ENCODE peak calls at places on chromosomes 4 and X, in nine cellular contexts. P, Y, T, N, W, O, H, L and A are unnamed samples.

GRCh38 chr4:97367878-97368277 is 775.4 kb downstream of the STPG2 start:
- DNase-seq in T (peak), W (no peak), N (no peak), P (no peak), H (no peak), L (peak), Y (no peak), O (no peak), A (no peak)

GRCh38 chr4:162104459-162105124 is 59.2 kb downstream of the FSTL5 start:
- DNase-seq in Y (no peak), T (no peak), L (no peak), O (no peak), P (no peak), H (no peak), W (no peak), N (no peak), A (no peak)

GRCh38 chr4:59412739-59413138 is 1787.4 kb upstream of the ADGRL3 start:
- DNase-seq in P (no peak), Y (no peak), T (no peak), H (no peak), O (no peak), L (no peak), W (no peak), N (no peak), A (no peak)

GRCh38 chrX:15497865-15498264 is 2.7 kb upstream of the BMX start:
- DNase-seq in T (peak), N (no peak), P (peak), W (peak), O (no peak), L (peak), H (peak), Y (peak), A (peak)

GRCh38 chrX:32395878-32396277 is 815.5 kb downstream of the DMD start:
- DNase-seq in Y (no peak), W (no peak), H (no peak), L (no peak), O (no peak), T (no peak), P (no peak), N (no peak), A (no peak)

GRCh38 chr4:74423101-74423500 is 21.8 kb upstream of the AREG start:
- DNase-seq in N (no peak), Y (no peak), L (peak), O (no peak), P (peak), H (peak), T (peak), W (no peak), A (no peak)

GRCh38 chr4:142126890-142127497 is 490.6 kb downstream of the IL15 start:
- DNase-seq in H (peak), Y (peak), L (peak), W (peak), O (no peak), N (peak), P (peak), T (peak), A (peak)

GRCh38 chr4:3300198-3300671 is 7.4 kb downstream of the RGS12 start:
- DNase-seq in W (no peak), Y (no peak), N (no peak), O (no peak), T (no peak), L (no peak), H (peak), P (no peak), A (peak)

GRCh38 chr4:159764343-159764952 is 661.6 kb downstream of the RAPGEF2 start:
- DNase-seq in N (no peak), O (no peak), L (peak), W (no peak), H (peak), Y (no peak), T (peak), P (no peak), A (peak)

GRCh38 chr4:178148106-178148505 is 705.9 kb upstream of the AGA start:
- DNase-seq in L (no peak), P (no peak), Y (no peak), H (no peak), W (no peak), T (peak), N (no peak), O (no peak), A (no peak)

GRCh38 chrX:1480082-1480785 is 27.5 kb upstream of the ASMTL start:
- DNase-seq in L (no peak), T (no peak), W (no peak), Y (peak), H (no peak), N (no peak), O (no peak), P (no peak), A (no peak)

GRCh38 chr4:98046665-98047064 is 96.6 kb downstream of the STPG2 start:
- DNase-seq in P (no peak), L (no peak), W (no peak), N (no peak), O (no peak), H (no peak), T (peak), Y (no peak), A (peak)

GRCh38 chr4:176660561-176660960 is 132.2 kb downstream of the VEGFC start:
- DNase-seq in O (no peak), L (no peak), T (peak), N (no peak), W (no peak), H (no peak), P (no peak), Y (no peak), A (peak)

GRCh38 chr4:56908206-56909082 is 744 bp downstream of the REST start:
- DNase-seq in N (peak), P (peak), T (peak), L (peak), H (peak), O (peak), W (peak), Y (peak), A (peak)

GRCh38 chr4:88938138-88938537 is 118.8 kb downstream of the FAM13A start:
- DNase-seq in Y (no peak), P (no peak), H (no peak), L (peak), N (no peak), O (no peak), T (peak), W (no peak), A (no peak)

GRCh38 chr4:2646386-2647149 is 109.6 kb downstream of the TNIP2 start:
- DNase-seq in O (no peak), P (no peak), L (no peak), H (no peak), W (no peak), N (no peak), T (no peak), Y (no peak), A (no peak)

GRCh38 chr4:23083391-23083790 is 390.7 kb downstream of the GBA3 start:
- DNase-seq in Y (no peak), T (no peak), N (no peak), L (no peak), W (no peak), P (no peak), H (no peak), O (no peak), A (no peak)

GRCh38 chr4:145097331-145097820 is 620 bp downstream of the ANAPC10 start:
- DNase-seq in Y (no peak), O (no peak), T (peak), H (no peak), L (no peak), P (no peak), N (no peak), W (no peak), A (no peak)
- H3K4me3 ChIP-seq in Y (peak), O (peak), T (peak), H (peak), L (peak), P (peak), N (peak), W (peak), A (peak)

GRCh38 chr4:86530183-86530582 is 63.9 kb upstream of the PTPN13 start:
- DNase-seq in H (no peak), P (no peak), T (no peak), L (no peak), O (no peak), Y (no peak), N (no peak), W (no peak), A (no peak)

GRCh38 chr4:86536166-86536565 is 57.9 kb upstream of the PTPN13 start:
- DNase-seq in L (peak), N (no peak), Y (no peak), P (no peak), O (no peak), T (no peak), W (no peak), H (no peak), A (no peak)

GRCh38 chr4:86529450-86529849 is 64.7 kb upstream of the PTPN13 start:
- DNase-seq in P (no peak), H (no peak), Y (no peak), O (no peak), L (no peak), T (no peak), N (no peak), W (no peak), A (no peak)

GRCh38 chr4:86532851-86533250 is 61.3 kb upstream of the PTPN13 start:
- DNase-seq in N (no peak), T (no peak), Y (no peak), O (no peak), P (no peak), H (no peak), L (no peak), W (no peak), A (no peak)

DNA sequence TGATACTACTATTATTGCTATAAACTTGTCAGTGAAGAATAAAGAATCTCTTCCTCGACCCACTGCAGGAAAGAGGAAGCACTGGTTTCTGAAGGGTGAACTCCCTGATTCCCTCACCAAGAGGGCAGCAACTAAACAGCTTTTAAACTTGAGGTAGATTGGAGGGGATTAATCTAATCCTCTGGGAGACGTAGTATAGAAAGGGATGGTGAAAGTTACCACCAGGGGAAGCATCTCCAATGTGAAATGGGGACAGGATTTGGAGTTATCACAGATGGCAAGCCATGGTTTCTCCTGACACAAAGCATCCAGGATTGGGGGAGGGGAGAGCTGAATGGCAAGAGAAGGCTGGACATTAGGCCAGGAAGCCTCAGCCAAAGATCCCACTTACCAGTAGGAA is 62.7 kb upstream of the PTPN13 start:
- DNase-seq in O (no peak), N (no peak), W (no peak), Y (no peak), H (no peak), T (no peak), P (no peak), L (no peak), A (no peak)
- TF ChIP-seq CTCF in O (no peak), N (no peak), W (no peak), Y (no peak), H (no peak), T (peak), P (no peak), L (no peak), A (peak)

DNA sequence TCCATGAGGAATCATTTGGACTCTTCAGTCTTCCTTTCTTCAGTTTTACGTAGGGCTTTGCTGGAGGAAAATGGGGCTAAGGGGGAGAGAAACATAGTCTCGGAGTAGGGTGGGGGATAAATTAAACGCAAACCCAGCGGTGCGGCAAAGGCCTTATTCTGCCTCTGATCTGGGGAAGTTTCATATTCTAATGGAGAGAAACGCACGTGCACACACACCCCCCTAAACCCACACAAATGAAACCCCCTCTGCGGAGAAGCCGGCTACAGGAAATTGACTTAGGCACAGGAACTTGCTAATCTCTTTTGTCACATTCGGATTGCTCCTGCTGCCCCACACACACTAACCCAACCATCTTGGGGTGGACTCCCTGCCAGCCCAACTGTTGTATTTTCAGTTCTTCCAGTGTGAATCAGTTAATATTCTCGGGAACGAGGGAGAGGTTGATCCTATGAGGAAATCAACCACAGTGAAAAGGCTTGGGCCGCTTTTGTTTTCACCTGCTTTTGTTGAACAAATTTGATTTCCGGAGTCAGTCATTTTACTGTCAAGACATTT is at the start of gene RHOH:
- DNase-seq in Y (peak), T (no peak), N (no peak), W (peak), L (no peak), O (no peak), H (no peak), P (no peak), A (peak)
- H3K4me3 ChIP-seq in Y (peak), T (no peak), N (no peak), W (peak), L (no peak), O (no peak), H (no peak), P (no peak), A (peak)

GRCh38 chr4:8021796-8022195 is 82.1 kb upstream of the AFAP1 start:
- DNase-seq in T (no peak), N (no peak), Y (no peak), H (no peak), W (no peak), L (no peak), P (no peak), O (no peak), A (no peak)
- TF ChIP-seq CTCF in T (peak), N (no peak), Y (no peak), H (peak), W (no peak), L (no peak), P (no peak), O (no peak), A (no peak)